ENCODE peak calls at places on chromosomes 11 and 22, in ten cellular contexts. P is amniotic stem cell; S is hippocampal formation; L is A172; O is activated naive CD8-positive, alpha-beta T cell treated with anti-CD3 and anti-CD28 coated beads for 36 hours; Y is EL; E is GDM1; H is stomach; R is dorsolateral prefrontal cortex; K is sigmoid colon. U is an unnamed sample.

GRCh38 chr11:120031156-120031555 is 106.8 kb downstream of the TRIM29 start:
- DNase-seq in P (no peak), S (no peak), L (no peak), O (no peak), Y (no peak), E (no peak), H (no peak), R (no peak), K (no peak), U (no peak)

GRCh38 chr11:119518746-119519382 is 95.9 kb upstream of the THY1 start:
- DNase-seq in P (no peak), S (no peak), L (peak), O (no peak), Y (peak), E (no peak), H (no peak), R (no peak), K (no peak), U (peak)

GRCh38 chr11:59144579-59145345 is 2.1 kb downstream of the FAM111A start:
- DNase-seq in P (peak), S (peak), L (peak), O (peak), Y (peak), E (peak), H (peak), R (no peak), K (peak), U (peak)

GRCh38 chr11:17673951-17674350 is 45.4 kb upstream of the MYOD1 start:
- DNase-seq in P (no peak), S (no peak), L (peak), O (no peak), Y (peak), E (no peak), H (no peak), R (no peak), K (no peak), U (no peak)

GRCh38 chr22:45092644-45093043 is 71.1 kb upstream of the NUP50 start:
- DNase-seq in P (no peak), S (no peak), L (no peak), O (no peak), Y (no peak), E (no peak), H (no peak), R (no peak), K (no peak), U (no peak)

GRCh38 chr22:37746366-37747089 is 49.7 kb downstream of the TRIOBP start:
- DNase-seq in P (no peak), S (no peak), L (no peak), O (peak), Y (no peak), E (no peak), H (no peak), R (no peak), K (no peak), U (no peak)

GRCh38 chr11:66003291-66003690 is 988 bp downstream of the BANF1 start:
- DNase-seq in P (no peak), S (no peak), L (no peak), O (no peak), Y (no peak), E (no peak), H (no peak), R (no peak), K (no peak), U (no peak)

GRCh38 chr22:49403102-49403501 is 424.6 kb downstream of the BRD1 start:
- DNase-seq in P (no peak), S (no peak), L (no peak), O (no peak), Y (no peak), E (no peak), H (peak), R (no peak), K (peak), U (no peak)

U was measured in KBM-7.